ENCODE peak calls at places on chromosomes 5 and 9, in five cellular contexts. E, S, V, U and A are unnamed samples.
A peak's percentile ranks its signal among the peaks of the same experiment; 100 is the strongest.

GRCh38 chr9:15873573-15874177 is 320.8 kb downstream of the CCDC171 start:
- DNase-seq in E (peak; percentile 24), V (no peak), U (no peak), S (no peak), A (peak; percentile 33)

GRCh38 chr9:134206317-134207300 is 42.2 kb upstream of the RNU6ATAC start:
- DNase-seq in E (no peak), S (no peak), V (no peak), U (no peak), A (no peak)

GRCh38 chr9:132878695-132879064 is at the start of gene SPACA9:
- DNase-seq in U (no peak), E (peak; percentile 10), V (peak; percentile 57), S (no peak), A (no peak)

GRCh38 chr9:134689320-134690181 is 47.9 kb downstream of the COL5A1 start:
- DNase-seq in E (peak; percentile 29), U (peak; percentile 21), V (peak; percentile 74), S (no peak), A (peak; percentile 10)

GRCh38 chr5:133029321-133029720 is 3.0 kb upstream of the ZCCHC10 start:
- DNase-seq in S (no peak), U (no peak), V (no peak), E (no peak), A (no peak)

GRCh38 chr5:91521313-91521712 is 138.2 kb upstream of the ARRDC3 start:
- DNase-seq in V (no peak), U (no peak), S (no peak), E (no peak), A (no peak)

GRCh38 chr9:90219548-90220118 is 423.0 kb downstream of the DIRAS2 start:
- DNase-seq in U (peak; percentile 5), E (no peak), V (peak; percentile 17), S (no peak), A (peak; percentile 6)

GRCh38 chr9:91845839-91846238 is 104.2 kb downstream of the ROR2 start:
- DNase-seq in U (no peak), V (no peak), S (no peak), E (no peak), A (no peak)

GRCh38 chr5:180598797-180599589 is 7.7 kb upstream of the SCGB3A1 start:
- DNase-seq in V (peak; percentile 5), E (no peak), U (no peak), S (no peak), A (no peak)

GRCh38 chr9:124052401-124052800 is 40.8 kb downstream of the LHX2 start:
- DNase-seq in S (no peak), V (no peak), E (no peak), U (no peak), A (no peak)

GRCh38 chr5:140244525-140245025 is 58.3 kb downstream of the PFDN1 start:
- DNase-seq in S (no peak), E (no peak), V (peak; percentile 77), U (peak; percentile 84), A (peak; percentile 74)

GRCh38 chr9:29966247-29966646 is 2393.0 kb upstream of the C9orf72 start:
- DNase-seq in V (no peak), E (no peak), S (no peak), U (no peak), A (no peak)

GRCh38 chr5:166768536-166768935 is 1522.9 kb upstream of the WWC1 start:
- DNase-seq in U (no peak), E (no peak), V (no peak), S (no peak), A (no peak)

GRCh38 chr9:90966475-90967150 is 165.0 kb downstream of the SYK start:
- DNase-seq in V (no peak), E (no peak), U (no peak), S (no peak), A (no peak)

GRCh38 chr9:84846501-84847323 is 177.2 kb downstream of the NTRK2 start:
- DNase-seq in E (no peak), V (no peak), S (no peak), U (no peak), A (no peak)

GRCh38 chr5:136802382-136802781 is 437.0 kb upstream of the TRPC7 start:
- DNase-seq in S (no peak), E (no peak), U (no peak), V (no peak), A (no peak)

GRCh38 chr5:45162974-45163373 is 354.2 kb downstream of the MRPS30 start:
- DNase-seq in E (no peak), U (no peak), S (no peak), V (no peak), A (no peak)

GRCh38 chr5:90547072-90547536 is 11.5 kb upstream of the ADGRV1 start:
- DNase-seq in S (no peak), V (no peak), E (no peak), U (no peak), A (peak; percentile 62)

GRCh38 chr5:116576043-116576713 is 1.6 kb upstream of the SEMA6A start:
- DNase-seq in V (peak; percentile 76), S (no peak), E (peak; percentile 72), U (peak; percentile 83), A (peak; percentile 24)

GRCh38 chr5:109354761-109355160 is 55.0 kb downstream of the PJA2 start:
- DNase-seq in S (no peak), E (no peak), U (no peak), V (no peak), A (no peak)
- TF ChIP-seq CEBPB in S (no peak), E (no peak), U (no peak), V (no peak), A (no peak)

GRCh38 chr5:178546675-178547033 is 43.5 kb downstream of the COL23A1 start:
- DNase-seq in S (no peak), E (no peak), V (no peak), U (no peak), A (no peak)

GRCh38 chr5:178545941-178546674 is 44.1 kb downstream of the COL23A1 start:
- DNase-seq in U (no peak), S (no peak), V (no peak), E (no peak), A (no peak)

GRCh38 chr5:178548751-178549150 is 41.4 kb downstream of the COL23A1 start:
- DNase-seq in E (no peak), S (no peak), U (no peak), V (no peak), A (no peak)

GRCh38 chr5:178547753-178548415 is 42.3 kb downstream of the COL23A1 start:
- DNase-seq in E (no peak), V (no peak), S (peak; percentile 5), U (no peak), A (no peak)

GRCh38 chr5:178547052-178547666 is 43.0 kb downstream of the COL23A1 start:
- DNase-seq in E (no peak), U (no peak), V (no peak), S (no peak), A (no peak)
- TF ChIP-seq EZH2 in E (no peak), U (no peak), V (no peak), S (no peak), A (no peak)

DNA sequence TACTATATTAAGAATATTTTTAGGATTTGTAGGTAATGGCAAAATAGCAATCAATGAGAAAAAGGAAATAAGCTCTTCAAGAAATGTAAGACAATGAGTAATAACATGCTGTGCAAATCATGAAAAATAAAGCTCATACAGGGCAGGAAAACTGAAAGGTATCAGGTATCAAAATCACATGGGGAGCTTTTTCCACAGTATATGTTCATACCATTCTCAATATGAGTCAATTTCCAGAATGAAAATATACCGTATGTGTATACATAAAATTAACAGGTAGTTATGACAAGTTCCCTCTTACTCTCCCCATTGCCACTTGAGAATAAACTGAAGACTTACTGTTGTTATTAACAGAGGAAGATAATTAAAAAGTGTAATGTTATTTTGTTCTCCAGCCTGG is 35.9 kb downstream of the EFCAB9 start:
- DNase-seq in U (no peak), E (no peak), S (peak; percentile 30), V (no peak), A (no peak)
- TF ChIP-seq YY1 in U (no peak), E (no peak), S (no peak), V (no peak), A (no peak)

GRCh38 chr9:116749176-116749575 is 62.1 kb downstream of the TRIM32 start:
- DNase-seq in S (no peak), V (no peak), E (no peak), U (no peak), A (no peak)

GRCh38 chr9:116753389-116753788 is 66.3 kb downstream of the TRIM32 start:
- DNase-seq in S (no peak), V (no peak), E (no peak), U (no peak), A (no peak)

DNA sequence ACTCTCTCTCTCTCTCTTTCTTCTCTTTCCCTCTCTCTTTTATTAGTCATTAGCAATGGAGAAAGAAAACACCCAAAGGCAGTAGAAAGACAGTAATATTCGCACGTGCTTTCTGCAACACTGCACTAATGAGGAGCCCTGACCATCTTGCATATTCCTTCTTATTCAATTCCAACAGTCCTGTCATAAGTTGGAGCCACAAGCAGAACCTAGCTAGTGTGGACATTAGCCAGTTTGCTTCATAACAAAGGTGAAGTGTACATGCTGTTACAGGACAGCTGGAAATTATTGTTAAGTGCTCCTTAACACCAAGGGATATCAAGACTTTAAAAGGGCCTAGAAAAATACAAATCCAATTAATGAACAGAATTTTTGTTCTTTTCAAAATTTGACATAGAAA is 63.4 kb downstream of the TRIM32 start:
- DNase-seq in U (no peak), V (no peak), E (no peak), S (no peak), A (no peak)
- TF ChIP-seq CEBPB in U (no peak), V (no peak), E (no peak), S (no peak), A (no peak)

DNA sequence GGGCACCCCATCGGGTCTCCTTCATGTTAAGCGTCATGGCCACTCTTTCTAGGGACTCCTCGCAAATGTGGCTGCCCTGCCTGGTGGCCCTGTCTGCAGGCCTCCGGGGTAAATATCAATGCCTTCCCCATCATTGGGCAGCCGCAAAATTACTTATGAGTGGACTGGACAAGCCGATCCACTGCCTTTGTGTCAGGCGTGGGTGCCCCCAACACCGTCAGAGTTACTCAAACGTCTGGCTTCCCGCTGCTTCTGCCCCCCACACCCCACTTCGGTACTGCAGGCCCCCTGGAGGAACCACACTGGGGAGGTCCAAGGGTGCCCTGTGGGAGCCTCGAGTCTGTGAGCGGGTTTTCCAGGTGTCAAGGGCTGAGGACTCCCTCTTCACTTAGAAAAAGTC is 3.8 kb downstream of the LHX3 start:
- DNase-seq in V (no peak), E (no peak), U (no peak), S (no peak), A (no peak)
- TF ChIP-seq EZH2 in V (no peak), E (no peak), U (peak; percentile 60), S (no peak), A (no peak)